ENCODE peak calls at places on chromosomes 1 and 21, in nine cellular contexts. Y is heart left ventricle; N is neural progenitor cell; V is kidney; X is mesothelial cell of epicardium; E is CD4-positive, alpha-beta T cell; H is uterus; P is Caco-2; U is astrocyte. Z is an unnamed sample.

GRCh38 chr1:174258148-174258550 is 98.8 kb downstream of the RABGAP1L start:
- DNase-seq in P (peak), V (no peak), N (peak), Y (no peak), E (peak), X (no peak), H (no peak), U (peak), Z (peak)

GRCh38 chr21:27569831-27570230 is 602.9 kb upstream of the ADAMTS5 start:
- DNase-seq in Y (no peak), E (no peak), V (no peak), P (no peak), N (no peak), X (no peak), H (no peak), U (no peak), Z (no peak)

GRCh38 chr1:229970714-229971113 is 96.3 kb upstream of the GALNT2 start:
- DNase-seq in E (no peak), Y (no peak), N (no peak), U (peak), X (no peak), H (no peak), P (no peak), V (no peak), Z (no peak)

GRCh38 chr1:161420763-161421455 is 53.2 kb upstream of the CFAP126 start:
- DNase-seq in H (no peak), Y (no peak), P (no peak), E (no peak), V (no peak), U (no peak), N (peak), X (no peak), Z (no peak)

GRCh38 chr1:8409107-8409506 is 91.2 kb downstream of the SLC45A1 start:
- DNase-seq in Y (no peak), N (peak), P (no peak), U (peak), X (no peak), H (no peak), E (no peak), V (no peak), Z (no peak)

GRCh38 chr1:78715181-78715661 is 65.6 kb downstream of the IFI44 start:
- DNase-seq in Y (no peak), N (no peak), V (no peak), E (no peak), X (no peak), H (no peak), U (peak), P (no peak), Z (no peak)

GRCh38 chr1:179129702-179130473 is 48.0 kb downstream of the TOR3A start:
- DNase-seq in E (no peak), N (no peak), Y (no peak), H (no peak), V (no peak), X (no peak), U (no peak), P (no peak), Z (no peak)

GRCh38 chr1:188497020-188497419 is 1668.3 kb downstream of the PLA2G4A start:
- DNase-seq in X (no peak), Y (no peak), E (no peak), V (no peak), H (no peak), P (no peak), N (no peak), U (no peak), Z (no peak)

GRCh38 chr1:26597629-26598039 is 68.1 kb downstream of the RPS6KA1 start:
- DNase-seq in V (no peak), E (no peak), P (no peak), Y (no peak), H (no peak), U (peak), N (peak), X (no peak), Z (no peak)

GRCh38 chr1:211833174-211833820 is 2.7 kb upstream of the LPGAT1 start:
- DNase-seq in P (no peak), H (no peak), N (no peak), X (no peak), V (no peak), E (no peak), Y (no peak), U (no peak), Z (no peak)

GRCh38 chr1:210653771-210654170 is 325.1 kb downstream of the HHAT start:
- DNase-seq in N (peak), Y (no peak), V (no peak), U (peak), X (no peak), E (no peak), P (no peak), H (no peak), Z (no peak)

GRCh38 chr1:43973981-43974442 is 748 bp upstream of the ATP6V0B start:
- DNase-seq in H (no peak), U (no peak), E (no peak), N (no peak), V (no peak), P (no peak), Y (no peak), X (no peak), Z (no peak)

GRCh38 chr1:77143529-77144121 is 75.6 kb downstream of the PIGK start:
- DNase-seq in H (no peak), E (no peak), N (no peak), P (no peak), X (no peak), V (no peak), Y (no peak), U (no peak), Z (no peak)

GRCh38 chr1:233440952-233441401 is 113.5 kb downstream of the MAP3K21 start:
- DNase-seq in V (no peak), X (no peak), U (peak), P (no peak), H (no peak), Y (no peak), N (peak), E (no peak), Z (peak)

GRCh38 chr1:41994195-41994894 is 75.6 kb upstream of the HIVEP3 start:
- DNase-seq in N (no peak), V (no peak), Y (no peak), H (no peak), E (no peak), P (no peak), U (no peak), X (no peak), Z (no peak)
- TF ChIP-seq CTCF in N (no peak), V (no peak), Y (no peak), H (no peak), E (no peak), P (no peak), U (no peak), X (no peak), Z (no peak)

DNA sequence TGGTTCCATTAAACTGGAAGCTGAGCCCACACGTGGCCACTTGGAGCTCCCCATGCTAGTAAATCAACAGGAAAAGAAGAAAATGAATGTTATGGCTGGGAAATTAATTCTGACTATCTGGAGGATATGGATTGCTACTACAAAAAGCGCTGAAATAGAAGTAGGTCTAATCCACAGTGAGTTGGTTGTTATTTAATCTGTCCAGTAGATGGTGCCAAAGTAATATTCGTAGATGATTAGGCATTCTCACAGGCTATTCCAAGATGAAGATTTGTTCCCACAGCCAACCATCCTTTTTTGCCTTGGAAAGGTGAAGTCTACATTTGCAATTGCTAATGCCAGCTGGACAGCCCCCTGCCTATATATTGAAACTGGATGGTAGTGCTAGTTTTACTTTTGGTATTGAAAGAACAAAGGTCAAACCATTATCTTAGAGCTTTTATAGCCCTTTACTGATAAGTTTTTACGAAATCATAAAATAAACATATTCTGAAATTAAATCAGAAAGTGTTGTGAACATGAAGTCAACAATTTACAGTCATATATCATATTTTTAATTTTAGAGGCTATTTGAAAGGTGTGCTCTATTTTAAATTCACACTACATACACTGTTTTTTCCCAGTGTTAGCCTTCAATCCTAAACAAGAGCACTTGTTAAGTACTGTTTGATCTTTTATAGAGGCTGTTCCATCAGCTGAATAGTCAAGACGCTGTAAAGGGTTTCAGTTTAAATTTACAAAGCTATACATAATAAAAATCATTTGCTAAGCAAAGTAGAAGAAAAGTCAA is 43.9 kb downstream of the RBM11 start:
- DNase-seq in V (no peak), N (peak), U (peak), Y (no peak), P (peak), E (no peak), X (no peak), H (no peak), Z (peak)
- TF ChIP-seq CTCF in V (peak), N (peak), U (peak), Y (peak), P (peak), E (peak), X (peak), H (peak), Z (peak)

DNA sequence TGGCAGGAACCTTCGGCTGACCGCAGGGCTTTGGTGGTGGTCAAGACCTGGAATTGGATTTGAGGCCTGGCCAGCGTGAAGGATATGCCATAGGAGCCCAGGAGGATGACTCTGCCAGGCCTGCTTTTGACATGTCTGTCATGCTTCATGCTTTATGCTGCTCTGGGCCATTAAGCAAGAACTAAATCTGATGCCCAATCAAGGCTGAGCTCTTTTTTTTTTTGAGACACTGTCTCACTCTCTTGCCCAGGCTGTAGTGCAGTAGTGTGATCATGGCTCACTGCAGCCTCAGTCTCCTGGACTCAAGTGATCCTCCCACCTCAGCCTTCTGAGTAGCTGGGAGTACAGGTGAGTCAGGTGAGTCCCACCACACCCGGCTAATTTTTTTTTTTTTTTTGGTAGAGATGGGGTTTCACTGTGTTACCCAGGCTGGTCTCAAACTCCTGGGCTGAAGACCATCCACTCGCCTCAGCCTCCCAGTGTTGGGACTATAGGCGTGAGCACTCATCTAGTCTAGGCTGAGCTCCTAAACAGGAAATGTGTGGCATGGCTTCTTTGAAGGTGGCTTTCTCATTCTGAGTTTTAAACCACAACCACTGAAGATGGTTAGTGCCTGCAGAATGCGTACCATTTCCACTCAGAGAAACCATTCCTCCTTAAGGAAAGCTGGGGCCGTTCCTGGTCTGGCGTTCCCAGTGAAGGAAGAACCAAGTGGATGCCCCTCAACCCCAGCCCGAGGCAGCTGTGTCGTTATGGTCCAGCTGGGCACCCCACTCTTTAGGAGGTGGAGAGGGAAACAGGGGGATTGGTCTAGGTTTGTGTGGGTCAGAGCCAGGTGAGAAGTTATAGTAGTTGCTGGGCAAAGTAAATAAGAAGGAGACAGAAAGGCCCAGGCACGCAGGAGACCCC is 34.2 kb upstream of the ATP5PO start:
- DNase-seq in X (no peak), Y (no peak), E (peak), P (no peak), N (no peak), V (no peak), U (no peak), H (no peak), Z (no peak)
- TF ChIP-seq CTCF in X (no peak), Y (no peak), E (no peak), P (no peak), N (no peak), V (no peak), U (no peak), H (no peak), Z (no peak)

GRCh38 chr1:94852758-94853157 is 32.6 kb downstream of the SLC44A3 start:
- DNase-seq in N (no peak), E (no peak), P (no peak), V (no peak), H (no peak), X (no peak), U (no peak), Y (no peak), Z (no peak)
- TF ChIP-seq CTCF in N (no peak), E (no peak), P (no peak), V (peak), H (peak), X (no peak), U (no peak), Y (no peak), Z (no peak)

GRCh38 chr1:108708726-108709660 is 3.7 kb upstream of the FNDC7 start:
- DNase-seq in U (no peak), V (no peak), P (no peak), Y (no peak), X (no peak), E (peak), N (peak), H (no peak), Z (no peak)
- TF ChIP-seq CTCF in U (no peak), V (peak), P (no peak), Y (no peak), X (no peak), E (peak), N (peak), H (no peak), Z (peak)

DNA sequence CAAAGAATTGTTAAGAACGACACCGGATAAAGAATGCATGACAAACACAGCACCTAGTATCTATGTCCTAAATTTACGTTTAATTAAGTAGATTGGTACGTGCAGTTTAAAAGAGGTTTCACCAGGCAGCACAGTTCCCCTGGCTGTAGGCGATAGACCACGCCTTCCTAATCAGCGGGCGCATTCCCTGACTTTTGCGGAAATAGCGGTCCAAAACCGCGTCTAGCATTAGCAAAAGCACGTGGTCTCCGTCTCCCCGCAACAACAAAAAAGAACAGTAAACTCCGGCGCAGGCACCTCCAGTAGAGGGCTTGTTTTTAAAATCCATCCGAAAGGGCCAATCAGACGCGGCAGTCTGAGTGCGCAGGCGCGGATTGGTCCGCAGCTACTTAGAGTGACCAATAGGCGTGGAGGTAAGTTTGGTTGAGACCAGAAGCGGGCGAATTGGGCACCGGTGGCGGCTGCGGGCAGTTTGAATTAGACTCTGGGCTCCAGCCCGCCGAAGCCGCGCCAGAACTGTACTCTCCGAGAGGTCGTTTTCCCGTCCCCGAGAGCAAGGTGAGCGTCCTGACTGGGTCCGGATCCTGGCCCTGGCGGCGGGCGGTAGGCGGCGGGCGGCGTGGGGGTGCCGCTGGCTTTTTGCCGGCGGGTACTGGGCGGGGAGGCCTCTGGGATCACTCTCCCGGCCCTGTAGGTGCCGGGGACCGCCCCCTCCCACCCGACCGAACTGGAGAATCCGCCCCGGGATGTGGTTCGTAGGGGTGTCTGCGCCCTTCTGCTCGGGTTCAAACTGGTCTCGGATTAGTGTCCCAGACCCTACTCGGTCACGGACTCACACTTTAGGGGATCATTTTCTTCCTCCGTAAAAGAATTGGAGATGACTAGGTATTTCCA is at the start of gene CENPF:
- DNase-seq in Y (peak), N (peak), E (peak), X (peak), H (peak), U (peak), V (peak), P (peak), Z (peak)
- TF ChIP-seq CTCF in Y (peak), N (peak), E (peak), X (no peak), H (peak), U (no peak), V (peak), P (peak), Z (no peak)

DNA sequence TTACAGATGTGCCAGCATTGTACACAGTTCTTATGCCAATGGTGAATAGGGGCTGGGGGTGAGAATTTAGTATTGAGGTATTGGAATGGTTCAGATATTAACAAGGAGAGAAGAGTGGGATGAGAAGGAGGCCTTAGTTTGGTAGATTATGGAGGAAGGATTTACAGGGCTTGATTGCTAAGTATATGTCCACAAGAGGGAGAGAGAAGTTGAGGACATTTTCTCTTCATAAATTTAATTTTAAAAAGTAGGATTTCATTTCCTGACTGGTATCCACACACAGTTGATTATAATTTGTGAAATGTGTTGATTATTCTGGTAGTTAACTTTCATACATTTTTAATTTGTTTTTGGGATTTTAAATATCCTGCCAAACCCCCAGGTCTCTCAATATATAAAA is 213.0 kb downstream of the ADGRL2 start:
- DNase-seq in N (no peak), X (no peak), U (no peak), V (no peak), P (no peak), Y (no peak), H (no peak), E (no peak), Z (no peak)
- TF ChIP-seq CTCF in N (no peak), X (no peak), U (no peak), V (no peak), P (no peak), Y (no peak), H (no peak), E (no peak), Z (no peak)